ENCODE peak calls at places on chromosomes 16 and 17, in five cellular contexts. N, G, A, J and Q are unnamed samples.

GRCh38 chr16:57694556-57695377 is at the start of gene DRC7:
- DNase-seq in N (no peak), G (no peak), A (peak; percentile 68), J (peak; percentile 6), Q (peak; percentile 42)

GRCh38 chr16:86680137-86680536 is 101.8 kb downstream of the FOXL1 start:
- DNase-seq in N (no peak), G (no peak), A (no peak), J (no peak), Q (peak; percentile 80)

GRCh38 chr16:85635545-85636140 is 22.5 kb downstream of the GSE1 start:
- DNase-seq in N (no peak), G (no peak), A (no peak), J (no peak), Q (no peak)

GRCh38 chr17:64024215-64024654 is 3.8 kb upstream of the ICAM2 start:
- DNase-seq in N (no peak), G (no peak), A (no peak), J (no peak), Q (no peak)

GRCh38 chr17:9238340-9239259 is 217.3 kb downstream of the NTN1 start:
- DNase-seq in N (no peak), G (no peak), A (no peak), J (no peak), Q (peak; percentile 7)

GRCh38 chr17:11705111-11705510 is 106.8 kb downstream of the DNAH9 start:
- DNase-seq in N (no peak), G (no peak), A (no peak), J (no peak), Q (no peak)

GRCh38 chr16:82156761-82157654 is 13.0 kb downstream of the MPHOSPH6 start:
- DNase-seq in N (no peak), G (no peak), A (no peak), J (no peak), Q (peak; percentile 54)

GRCh38 chr17:50350733-50351132 is 4.8 kb downstream of the XYLT2 start:
- DNase-seq in N (peak; percentile 43), G (no peak), A (no peak), J (no peak), Q (no peak)

GRCh38 chr17:8162232-8162996 is at the start of gene VAMP2:
- DNase-seq in N (peak; percentile 91), G (peak; percentile 93), A (no peak), J (no peak), Q (peak; percentile 69)

GRCh38 chr17:38871247-38871991 is 1.6 kb downstream of the LASP1 start:
- DNase-seq in N (peak; percentile 88), G (peak; percentile 54), A (peak; percentile 24), J (peak; percentile 67), Q (peak; percentile 55)

GRCh38 chr17:81734405-81735055 is 22.4 kb downstream of the SLC25A10 start:
- DNase-seq in N (no peak), G (no peak), A (no peak), J (no peak), Q (no peak)

GRCh38 chr16:4172070-4172469 is 55.8 kb upstream of the ADCY9 start:
- DNase-seq in N (no peak), G (no peak), A (no peak), J (no peak), Q (peak; percentile 50)

GRCh38 chr17:29891131-29891530 is 38.9 kb downstream of the SSH2 start:
- DNase-seq in N (no peak), G (no peak), A (no peak), J (no peak), Q (no peak)

GRCh38 chr16:57446530-57447141 is 549 bp downstream of the CIAPIN1 start:
- DNase-seq in N (no peak), G (no peak), A (peak; percentile 33), J (no peak), Q (peak; percentile 53)

GRCh38 chr17:61294286-61294685 is 105.4 kb upstream of the TBX2 start:
- DNase-seq in N (no peak), G (no peak), A (no peak), J (no peak), Q (no peak)

GRCh38 chr17:12927541-12928425 is 90.0 kb downstream of the ELAC2 start:
- DNase-seq in N (no peak), G (peak; percentile 30), A (no peak), J (no peak), Q (no peak)

GRCh38 chr16:31461921-31462804 is 2.9 kb downstream of the ARMC5 start:
- DNase-seq in N (peak; percentile 62), G (no peak), A (no peak), J (no peak), Q (no peak)

GRCh38 chr16:10312784-10313724 is 72.8 kb upstream of the ATF7IP2 start:
- DNase-seq in N (no peak), G (no peak), A (no peak), J (no peak), Q (no peak)

GRCh38 chr17:35577826-35578194 is 561 bp downstream of the PEX12 start:
- DNase-seq in N (no peak), G (no peak), A (no peak), J (no peak), Q (peak; percentile 24)

GRCh38 chr17:68424861-68425260 is 32.4 kb downstream of the WIPI1 start:
- DNase-seq in N (no peak), G (no peak), A (peak; percentile 75), J (no peak), Q (no peak)

GRCh38 chr17:82257473-82257872 is 16.0 kb downstream of the CSNK1D start:
- DNase-seq in N (no peak), G (peak; percentile 67), A (no peak), J (no peak), Q (peak; percentile 62)

GRCh38 chr17:46009681-46010596 is 10.9 kb downstream of the STH start:
- DNase-seq in N (peak; percentile 71), G (no peak), A (no peak), J (peak; percentile 71), Q (no peak)

GRCh38 chr17:13385481-13385907 is 216.2 kb downstream of the HS3ST3A1 start:
- DNase-seq in N (no peak), G (no peak), A (no peak), J (no peak), Q (no peak)

GRCh38 chr17:28228986-28229729 is 89.8 kb upstream of the TMEM97 start:
- DNase-seq in N (peak; percentile 27), G (no peak), A (no peak), J (no peak), Q (no peak)

GRCh38 chr16:72983728-72984350 is 64.1 kb downstream of the ZFHX3 start:
- DNase-seq in N (peak; percentile 61), G (no peak), A (no peak), J (no peak), Q (no peak)

GRCh38 chr16:14528306-14528948 is 101.6 kb downstream of the PARN start:
- DNase-seq in N (no peak), G (no peak), A (peak; percentile 24), J (no peak), Q (no peak)

GRCh38 chr16:46896314-46896968 is 12.3 kb downstream of the GPT2 start:
- DNase-seq in N (no peak), G (peak; percentile 42), A (no peak), J (no peak), Q (no peak)

GRCh38 chr17:19281161-19281560 is 44.0 kb downstream of the EPN2 start:
- DNase-seq in N (no peak), G (no peak), A (no peak), J (no peak), Q (peak; percentile 34)

GRCh38 chr16:81174644-81175324 is 63.7 kb upstream of the BCO1 start:
- DNase-seq in N (no peak), G (no peak), A (no peak), J (no peak), Q (no peak)